ENCODE peak calls at places on chromosomes 7 and 10, in ten cellular contexts. Q is IMR-90, O is B cell, H is glutamatergic neuron, Z is SK-N-SH, I is AG10803, K is MCF 10A, U is pancreas, N is BJ, J is fibroblast of mammary gland. F is an unnamed sample.

GRCh38 chr10:79927111-79927828 is 21.6 kb downstream of the SFTPD start:
- DNase-seq in N (no peak), U (peak), K (no peak), J (no peak), Z (peak), Q (no peak), H (no peak), I (no peak), O (no peak), F (no peak)

GRCh38 chr7:44257618-44258422 is 57.0 kb downstream of the YKT6 start:
- DNase-seq in Q (peak), Z (peak), K (peak), N (peak), U (peak), J (peak), H (peak), O (peak), I (peak), F (peak)

GRCh38 chr7:121872831-121873764 is at the start of gene PTPRZ1:
- DNase-seq in I (peak), H (peak), Z (peak), O (no peak), J (peak), Q (peak), K (peak), U (peak), N (no peak), F (peak)

GRCh38 chr10:89207801-89208551 is 859 bp upstream of the CH25H start:
- DNase-seq in U (peak), N (no peak), J (peak), Z (peak), O (peak), K (no peak), H (peak), I (no peak), Q (no peak), F (no peak)

GRCh38 chr7:116554436-116554835 is 29.6 kb downstream of the CAV1 start:
- DNase-seq in Z (no peak), Q (no peak), I (no peak), H (no peak), O (no peak), J (peak), N (no peak), K (no peak), U (no peak), F (no peak)

GRCh38 chr7:1318661-1319060 is 86.0 kb downstream of the UNCX start:
- DNase-seq in K (no peak), U (no peak), Q (no peak), H (no peak), Z (no peak), N (no peak), J (no peak), O (no peak), I (no peak), F (no peak)

GRCh38 chr7:159112136-159113011 is 32.3 kb downstream of the VIPR2 start:
- DNase-seq in Z (no peak), N (no peak), Q (no peak), K (no peak), H (no peak), U (peak), O (no peak), I (no peak), J (no peak), F (no peak)

GRCh38 chr7:27283558-27283957 is 41.0 kb downstream of the EVX1 start:
- DNase-seq in Q (no peak), O (no peak), J (no peak), H (no peak), K (no peak), I (no peak), Z (no peak), N (no peak), U (no peak), F (no peak)

DNA sequence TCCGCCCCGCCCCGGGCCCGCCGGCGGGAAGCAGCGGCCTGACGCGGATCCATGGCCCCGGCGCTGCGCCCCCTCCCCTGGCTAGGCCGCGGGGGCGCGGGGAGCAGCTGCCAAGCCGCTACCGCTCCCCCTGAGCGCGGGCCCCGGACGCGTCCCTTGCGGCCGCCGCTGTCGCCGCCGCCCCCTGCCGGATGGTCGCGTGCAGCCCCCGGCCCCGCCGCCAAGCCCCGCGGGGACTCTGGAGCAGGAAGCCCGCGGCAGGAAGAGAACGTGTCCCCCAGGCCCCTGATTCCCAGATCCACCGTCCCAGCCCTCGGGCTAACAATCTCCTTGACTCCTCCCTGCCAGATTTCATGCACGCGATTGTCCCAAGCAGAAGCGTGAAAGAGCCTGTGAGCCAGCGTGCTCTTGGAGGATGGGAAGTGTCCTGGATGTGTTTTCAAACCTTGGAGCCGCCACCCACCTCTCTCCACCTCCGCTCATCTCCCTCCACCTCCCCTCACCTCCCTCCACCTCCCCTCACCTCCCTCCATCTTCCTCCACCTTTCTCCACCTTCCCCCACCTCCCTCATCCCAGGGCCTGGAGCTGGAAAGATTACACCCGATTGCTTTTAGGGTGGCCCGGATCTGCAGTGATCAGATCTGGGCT is 419 bp upstream of the PRTFDC1 start:
- DNase-seq in I (peak), Q (peak), U (peak), H (peak), O (peak), J (peak), Z (peak), N (no peak), K (no peak), F (no peak)
- TF ChIP-seq CTCF in I (no peak), Q (peak), U (no peak), H (peak), O (peak), J (no peak), Z (peak), N (no peak), K (no peak), F (peak)

GRCh38 chr7:150962743-150963399 is 15.2 kb downstream of the KCNH2 start:
- DNase-seq in H (peak), N (no peak), J (peak), I (peak), Z (peak), U (peak), O (peak), Q (peak), K (peak), F (peak)
- TF ChIP-seq CTCF in H (peak), N (peak), J (peak), I (peak), Z (peak), U (peak), O (peak), Q (peak), K (peak), F (peak)

GRCh38 chr7:35505031-35505430 is 189.9 kb downstream of the HERPUD2 start:
- DNase-seq in U (no peak), H (no peak), I (no peak), Z (no peak), Q (no peak), O (no peak), J (no peak), N (no peak), K (no peak), F (no peak)

GRCh38 chr7:35504365-35504764 is 190.6 kb downstream of the HERPUD2 start:
- DNase-seq in O (no peak), Q (no peak), Z (no peak), J (no peak), U (no peak), N (no peak), I (no peak), K (no peak), H (no peak), F (no peak)

GRCh38 chr7:35512716-35513115 is 182.2 kb downstream of the HERPUD2 start:
- DNase-seq in K (no peak), Q (no peak), J (no peak), I (no peak), Z (no peak), O (no peak), H (no peak), N (no peak), U (no peak), F (no peak)

GRCh38 chr7:35513192-35513591 is 181.7 kb downstream of the HERPUD2 start:
- DNase-seq in H (no peak), Z (no peak), U (no peak), N (no peak), Q (no peak), I (no peak), K (no peak), J (no peak), O (no peak), F (no peak)

GRCh38 chr7:35508623-35509400 is 186.1 kb downstream of the HERPUD2 start:
- DNase-seq in I (no peak), N (no peak), H (no peak), J (no peak), K (no peak), Q (no peak), U (no peak), Z (no peak), O (no peak), F (peak)
- TF ChIP-seq CTCF in I (no peak), N (no peak), H (no peak), J (no peak), K (no peak), Q (no peak), U (no peak), Z (peak), O (no peak), F (no peak)

DNA sequence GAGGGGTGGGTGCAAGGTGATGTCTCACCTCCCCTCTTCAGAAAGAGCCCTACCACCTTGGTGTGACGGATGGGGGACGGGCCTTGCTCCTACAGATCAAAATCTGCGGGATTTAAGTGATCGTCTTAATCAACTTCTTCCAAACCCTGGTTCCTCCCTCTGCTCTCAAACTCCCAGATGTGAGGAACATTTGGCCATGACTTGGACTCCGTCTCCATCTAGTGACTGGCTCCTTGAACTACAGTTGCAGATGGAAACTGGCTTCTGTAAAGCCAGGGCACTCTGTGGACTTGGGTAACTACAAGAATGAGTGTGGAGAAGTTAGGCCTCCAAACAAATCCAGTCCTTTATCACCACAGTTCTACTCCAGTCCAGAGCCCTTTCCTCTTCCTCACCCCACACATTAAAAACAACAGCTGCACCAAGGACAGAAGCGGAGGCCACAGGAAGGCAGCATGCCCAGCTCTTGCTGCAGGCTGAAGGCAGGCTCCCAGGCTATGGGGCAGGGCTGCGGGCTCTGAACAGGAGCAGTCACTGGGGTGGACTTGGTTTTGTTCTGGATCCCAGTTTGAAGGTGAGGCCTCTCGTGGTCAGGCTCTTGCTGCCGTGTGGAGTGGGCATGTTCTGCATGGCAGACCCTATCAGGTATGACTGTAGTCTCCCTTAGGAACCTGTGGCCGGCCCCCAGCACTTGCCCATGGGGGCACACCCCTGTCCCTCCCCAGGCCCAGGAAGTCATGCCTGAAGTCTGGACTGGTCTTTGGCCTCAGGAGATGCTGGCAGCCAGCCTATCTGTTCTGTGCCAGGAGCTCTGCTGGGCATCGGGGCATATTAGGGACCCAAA is 79.4 kb downstream of the VWC2 start:
- DNase-seq in N (no peak), Q (peak), U (peak), H (peak), K (peak), Z (peak), O (peak), I (peak), J (peak), F (peak)
- TF ChIP-seq CTCF in N (peak), Q (peak), U (peak), H (peak), K (peak), Z (peak), O (no peak), I (peak), J (peak), F (peak)

GRCh38 chr10:126135177-126135576 is 238.8 kb downstream of the FANK1 start:
- DNase-seq in N (no peak), Z (no peak), Q (peak), U (no peak), K (peak), J (peak), I (no peak), H (no peak), O (no peak), F (no peak)
- TF ChIP-seq CTCF in N (peak), Z (peak), Q (peak), U (no peak), K (no peak), J (peak), I (peak), H (no peak), O (no peak), F (no peak)

GRCh38 chr7:128697301-128697905 is 25.3 kb downstream of the GARIN1A start:
- DNase-seq in N (peak), K (peak), I (peak), H (peak), Q (peak), Z (peak), J (peak), U (peak), O (peak), F (peak)
- TF ChIP-seq CTCF in N (peak), K (no peak), I (peak), H (peak), Q (peak), Z (peak), J (peak), U (no peak), O (no peak), F (peak)

GRCh38 chr10:6426317-6426716 is 153.8 kb downstream of the PRKCQ start:
- DNase-seq in U (no peak), N (no peak), H (no peak), Z (no peak), O (no peak), I (no peak), Q (no peak), J (no peak), K (no peak), F (no peak)

GRCh38 chr10:6431186-6431585 is 148.9 kb downstream of the PRKCQ start:
- DNase-seq in I (no peak), K (no peak), U (no peak), J (no peak), Z (no peak), H (no peak), N (no peak), O (no peak), Q (no peak), F (no peak)

GRCh38 chr10:6430581-6430980 is 149.5 kb downstream of the PRKCQ start:
- DNase-seq in J (no peak), Z (no peak), N (no peak), K (no peak), U (no peak), O (no peak), H (no peak), I (no peak), Q (no peak), F (no peak)

GRCh38 chr10:6423413-6424170 is 156.5 kb downstream of the PRKCQ start:
- DNase-seq in U (no peak), K (no peak), N (no peak), J (no peak), O (no peak), Q (no peak), H (no peak), Z (no peak), I (no peak), F (no peak)

GRCh38 chr10:6427357-6427959 is 152.6 kb downstream of the PRKCQ start:
- DNase-seq in H (no peak), K (no peak), N (no peak), Z (no peak), Q (no peak), O (no peak), U (no peak), J (no peak), I (no peak), F (no peak)
- TF ChIP-seq CTCF in H (no peak), K (no peak), N (no peak), Z (no peak), Q (no peak), O (no peak), U (no peak), J (no peak), I (no peak), F (no peak)

GRCh38 chr10:92598321-92598720 is 5.4 kb downstream of the KIF11 start:
- DNase-seq in N (no peak), K (no peak), I (peak), H (no peak), Z (no peak), U (no peak), Q (no peak), O (no peak), J (peak), F (no peak)
- TF ChIP-seq CTCF in N (no peak), K (no peak), I (no peak), H (no peak), Z (no peak), U (no peak), Q (no peak), O (no peak), J (no peak), F (no peak)

GRCh38 chr10:96488161-96488935 is 25.4 kb downstream of the TLL2 start:
- DNase-seq in J (peak), Q (peak), I (no peak), K (no peak), Z (no peak), H (no peak), N (no peak), U (no peak), O (no peak), F (no peak)

GRCh38 chr10:96495544-96495943 is 18.2 kb downstream of the TLL2 start:
- DNase-seq in K (no peak), Z (no peak), H (no peak), J (no peak), O (no peak), U (no peak), N (no peak), Q (no peak), I (no peak), F (no peak)

GRCh38 chr10:96493254-96493653 is 20.5 kb downstream of the TLL2 start:
- DNase-seq in O (no peak), U (no peak), I (no peak), Z (no peak), K (no peak), Q (no peak), H (no peak), J (no peak), N (no peak), F (no peak)

GRCh38 chr10:96493871-96494525 is 19.7 kb downstream of the TLL2 start:
- DNase-seq in Z (no peak), Q (no peak), K (no peak), U (no peak), O (no peak), J (no peak), I (no peak), H (no peak), N (no peak), F (no peak)

GRCh38 chr10:96491303-96491702 is 22.4 kb downstream of the TLL2 start:
- DNase-seq in O (no peak), H (no peak), Z (peak), Q (no peak), I (no peak), K (peak), U (no peak), N (no peak), J (peak), F (peak)
- TF ChIP-seq CTCF in O (no peak), H (no peak), Z (peak), Q (peak), I (peak), K (peak), U (no peak), N (peak), J (peak), F (peak)

DNA sequence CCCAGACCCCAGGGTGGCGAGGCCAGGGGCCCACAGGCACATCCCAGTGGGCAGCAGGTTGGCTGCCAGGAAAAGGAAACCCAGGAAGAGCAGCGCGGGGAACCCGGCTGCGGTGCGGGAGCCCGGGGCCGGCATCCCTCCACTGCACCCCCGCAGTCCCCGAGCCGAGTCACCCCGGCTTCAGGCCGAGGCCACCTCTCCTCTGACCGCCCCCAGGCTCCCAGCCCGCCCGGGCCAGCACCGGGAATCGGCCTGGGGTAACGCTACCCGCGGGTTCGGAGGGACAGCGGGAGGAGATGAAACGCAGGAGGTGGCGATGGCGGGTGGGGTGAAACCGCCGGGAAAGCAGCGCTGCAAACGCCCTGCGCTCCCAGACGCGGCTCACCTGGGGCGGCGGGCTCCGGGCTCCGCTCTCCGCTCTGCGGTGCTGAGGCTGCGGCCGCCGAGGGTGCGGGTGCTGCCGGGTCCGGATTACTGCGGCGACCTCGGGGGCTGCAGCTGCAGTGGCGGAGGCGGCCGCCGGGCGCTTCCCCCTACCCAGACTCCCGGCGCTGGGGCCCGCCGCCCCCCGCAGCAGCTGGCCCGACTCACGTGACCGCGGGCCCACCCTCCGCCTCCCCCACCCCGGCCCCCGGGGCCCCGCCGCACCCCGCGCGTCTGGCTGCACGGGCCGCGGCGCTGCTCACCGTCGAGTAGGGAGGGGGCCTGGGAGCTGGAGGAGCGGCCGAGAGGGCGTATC is at the start of gene SCRN1:
- DNase-seq in Q (peak), O (peak), U (peak), Z (peak), J (no peak), N (no peak), I (peak), K (peak), H (peak), F (no peak)
- TF ChIP-seq CTCF in Q (no peak), O (no peak), U (no peak), Z (no peak), J (no peak), N (no peak), I (no peak), K (no peak), H (peak), F (no peak)

F was measured in bronchial epithelial cell.